ENCODE peak calls at places on chromosomes 6 and 20, in five cellular contexts. E, C, D, P and M are unnamed samples.
A peak's percentile ranks its signal among the peaks of the same experiment; 100 is the strongest.

GRCh38 chr20:9761476-9761875 is 77.4 kb downstream of the PAK5 start:
- DNase-seq in P (no peak), C (no peak), D (no peak), E (no peak), M (no peak)

GRCh38 chr20:43941476-43942212 is 27.0 kb downstream of the TOX2 start:
- DNase-seq in C (peak; percentile 65), P (no peak), E (no peak), D (no peak), M (no peak)

GRCh38 chr20:62595491-62595890 is 46.8 kb upstream of the SLCO4A1 start:
- DNase-seq in E (peak; percentile 68), P (peak; percentile 67), D (peak; percentile 56), C (peak; percentile 81), M (peak; percentile 90)

GRCh38 chr6:87139236-87139635 is 16.1 kb upstream of the ZNF292 start:
- DNase-seq in E (peak; percentile 16), C (peak; percentile 40), P (no peak), D (no peak), M (peak; percentile 51)

GRCh38 chr20:15799871-15800270 is 773.4 kb downstream of the KIF16B start:
- DNase-seq in D (no peak), E (no peak), P (no peak), C (no peak), M (no peak)

GRCh38 chr6:89387516-89388222 is 24.4 kb downstream of the RRAGD start:
- DNase-seq in E (no peak), C (no peak), D (no peak), P (no peak), M (no peak)

GRCh38 chr6:38193051-38193450 is 373.5 kb downstream of the ZFAND3 start:
- DNase-seq in P (no peak), C (no peak), D (no peak), E (no peak), M (peak; percentile 5)

GRCh38 chr6:35417979-35418661 is 34.0 kb upstream of the FANCE start:
- DNase-seq in D (no peak), P (no peak), C (no peak), E (no peak), M (no peak)

GRCh38 chr6:151443449-151443848 is 8.5 kb downstream of the RMND1 start:
- DNase-seq in C (no peak), E (no peak), D (no peak), P (no peak), M (no peak)

GRCh38 chr6:151442359-151442758 is 9.6 kb downstream of the RMND1 start:
- DNase-seq in P (no peak), C (no peak), D (no peak), E (no peak), M (no peak)

GRCh38 chr6:151445482-151445881 is 6.4 kb downstream of the RMND1 start:
- DNase-seq in P (no peak), D (no peak), E (no peak), C (no peak), M (no peak)

GRCh38 chr6:151441390-151442166 is 10.3 kb downstream of the RMND1 start:
- DNase-seq in C (no peak), P (no peak), E (no peak), D (no peak), M (no peak)

GRCh38 chr6:151443911-151444621 is 7.9 kb downstream of the RMND1 start:
- DNase-seq in C (no peak), D (no peak), P (no peak), E (no peak), M (no peak)
- TF ChIP-seq POLR2A in C (no peak), D (no peak), P (no peak), E (no peak), M (no peak)

GRCh38 chr6:45884336-45884735 is 131.3 kb downstream of the CLIC5 start:
- DNase-seq in D (no peak), E (no peak), P (no peak), C (no peak), M (no peak)

GRCh38 chr6:45882671-45883070 is 133.0 kb downstream of the CLIC5 start:
- DNase-seq in P (no peak), C (no peak), D (no peak), E (no peak), M (no peak)

GRCh38 chr6:45877970-45878590 is 137.6 kb downstream of the CLIC5 start:
- DNase-seq in P (no peak), D (no peak), C (no peak), E (no peak), M (no peak)

GRCh38 chr6:45880139-45880538 is 135.5 kb downstream of the CLIC5 start:
- DNase-seq in P (no peak), E (no peak), C (no peak), D (peak; percentile 12), M (no peak)

DNA sequence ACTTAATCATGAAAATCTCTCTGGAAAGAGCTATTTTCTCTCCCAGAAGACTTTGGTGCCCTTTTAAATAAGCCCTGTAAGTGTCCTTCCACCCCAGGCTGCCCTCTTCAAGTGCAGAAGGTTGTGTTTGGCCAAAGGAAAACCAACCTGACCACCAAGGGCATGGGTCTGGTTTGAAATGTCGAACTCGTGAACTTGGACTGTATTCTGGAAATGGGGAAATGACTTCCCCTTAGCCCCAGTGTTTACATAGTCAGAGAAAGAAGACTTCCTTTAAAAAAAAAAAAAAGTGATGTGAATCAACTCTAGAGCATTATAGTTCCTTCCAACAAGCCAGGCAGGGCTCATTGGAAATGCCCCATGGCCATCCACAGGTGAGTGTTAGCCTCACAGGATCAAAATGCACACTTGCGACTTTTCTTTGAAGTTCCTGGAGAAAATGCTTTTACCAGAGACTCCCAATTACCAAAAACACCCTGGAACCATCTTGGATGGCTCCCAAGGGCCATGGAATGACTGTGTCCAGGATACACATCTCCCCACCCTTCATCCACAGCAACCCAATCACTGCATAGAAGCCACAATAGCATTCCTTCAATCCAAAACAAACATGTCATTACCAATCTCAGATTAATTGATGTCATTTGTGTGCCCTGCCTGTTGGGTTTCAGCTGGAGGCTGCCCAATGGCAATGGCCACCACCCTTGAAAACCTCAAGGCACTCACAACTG is 133.8 kb downstream of the CLIC5 start:
- DNase-seq in C (no peak), D (no peak), E (no peak), P (no peak), M (no peak)
- TF ChIP-seq POLR2A in C (no peak), D (no peak), E (no peak), P (no peak), M (no peak)

DNA sequence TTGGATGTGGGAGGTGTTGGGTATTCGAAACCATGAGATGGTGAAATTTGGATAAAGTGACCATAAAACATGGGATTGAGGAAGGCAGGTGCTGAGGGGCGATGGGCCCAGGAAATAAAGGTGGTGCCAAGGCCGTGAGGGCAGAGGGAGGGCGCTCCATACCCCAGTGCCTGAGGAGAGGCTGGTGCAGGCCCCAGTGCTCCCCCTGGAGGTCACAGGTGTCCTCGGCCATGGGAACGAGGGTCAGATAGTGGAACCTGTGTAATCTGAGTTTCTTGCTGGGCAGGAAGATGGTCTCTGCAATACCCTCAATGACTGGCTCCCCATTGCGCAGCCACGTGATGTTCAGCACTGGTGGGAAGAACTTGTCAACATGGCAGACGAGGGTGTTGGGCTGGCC is 16.2 kb downstream of the HLA-DPB1 start:
- DNase-seq in C (no peak), E (no peak), D (peak; percentile 49), P (peak; percentile 69), M (peak; percentile 61)
- TF ChIP-seq POLR2A in C (no peak), E (no peak), D (no peak), P (no peak), M (no peak)

DNA sequence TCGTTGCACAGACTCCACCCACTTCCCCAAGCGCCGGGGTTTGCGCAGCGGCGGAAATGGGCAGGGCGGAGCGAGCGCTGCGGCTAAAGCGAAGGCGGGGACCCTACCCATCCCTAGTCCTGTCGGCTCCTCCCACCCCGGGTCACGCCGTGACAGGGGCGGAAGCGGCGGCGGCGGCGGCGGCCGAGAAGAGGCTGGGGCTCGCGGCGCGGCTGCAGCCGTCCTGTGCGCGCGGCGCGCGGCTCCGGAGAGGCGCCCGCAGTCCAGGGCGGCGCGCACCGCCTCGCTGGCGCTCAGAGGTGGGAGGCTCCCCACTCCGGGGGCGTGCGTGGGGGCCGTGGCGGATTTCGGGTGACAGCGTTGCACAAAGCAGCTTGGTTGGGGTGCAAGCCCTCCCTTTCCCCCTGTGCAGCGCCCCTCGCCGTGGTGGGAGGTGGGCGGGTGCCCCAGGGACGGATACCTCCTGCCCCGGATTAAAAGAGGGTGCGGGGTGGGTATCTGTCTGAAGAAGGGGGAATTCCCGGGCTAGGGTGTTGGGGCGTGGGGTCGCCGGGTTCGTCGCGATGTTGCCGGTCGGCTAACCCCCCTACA is at the start of gene KDM1B:
- DNase-seq in C (peak; percentile 89), E (peak; percentile 99), D (peak; percentile 99), P (peak; percentile 99), M (peak; percentile 99)
- TF ChIP-seq POLR2A in C (peak; percentile 55), E (no peak), D (peak; percentile 52), P (no peak), M (peak; percentile 73)

DNA sequence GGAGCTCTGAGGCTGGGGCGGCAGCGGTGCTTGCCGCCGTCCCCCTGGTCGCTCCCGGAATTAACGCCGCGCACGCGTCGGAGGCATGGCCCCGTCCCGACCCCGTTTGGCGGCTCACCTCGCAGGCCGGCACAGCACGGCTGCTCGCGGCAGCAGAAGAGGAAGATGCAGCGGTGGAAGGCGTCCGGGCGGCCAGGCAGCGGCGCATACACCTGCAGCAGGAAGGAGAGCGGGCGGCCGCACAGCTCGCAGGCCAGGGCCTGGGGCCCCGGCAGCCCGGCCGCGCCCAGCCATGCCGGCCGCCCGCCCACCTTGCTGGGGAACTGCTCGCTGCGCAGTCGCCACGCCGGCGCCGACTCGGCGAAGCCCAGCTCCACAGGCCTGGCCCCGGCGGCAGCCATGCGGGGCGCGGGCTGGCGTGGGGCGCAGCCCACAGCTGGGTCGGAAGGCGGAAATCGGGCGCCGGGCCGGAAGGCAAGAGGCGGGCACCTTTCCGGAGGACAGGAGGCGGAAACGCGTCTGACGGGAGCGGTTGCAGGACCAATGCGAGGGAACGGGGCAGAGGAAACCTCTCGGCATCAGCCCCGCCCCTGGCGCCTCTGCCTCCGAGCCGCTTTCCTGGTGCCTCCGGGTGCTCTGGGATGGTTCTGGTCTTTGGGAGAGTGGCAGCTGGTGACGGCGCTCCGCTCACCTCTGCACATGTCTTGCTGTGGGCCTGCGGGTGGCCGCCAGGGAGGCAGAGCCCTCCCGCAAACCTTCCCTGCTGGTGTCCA is at the start of gene PDCD2:
- DNase-seq in E (peak; percentile 93), D (peak; percentile 92), C (peak; percentile 82), P (peak; percentile 94), M (peak; percentile 93)
- TF ChIP-seq POLR2A in E (no peak), D (peak; percentile 51), C (peak; percentile 76), P (no peak), M (peak; percentile 63)